ENCODE peak calls at places on chromosomes 4 and X, in five cellular contexts. Y is left ventricle myocardium inferior, I is mesenchymal stem cell, D is upper lobe of right lung, X is cardiac muscle cell. G is an unnamed sample.
A peak's percentile ranks its signal among the peaks of the same experiment; 100 is the strongest.

GRCh38 chr4:32140636-32141035 is 1420.5 kb downstream of the PCDH7 start:
- DNase-seq in Y (no peak), I (peak; percentile 76), D (no peak), X (no peak), G (no peak)

GRCh38 chrX:78321809-78322208 is 5.6 kb downstream of the CYSLTR1 start:
- DNase-seq in Y (peak; percentile 14), I (no peak), D (no peak), X (no peak), G (peak; percentile 36)

GRCh38 chr4:6924361-6924779 is 14.7 kb downstream of the TBC1D14 start:
- DNase-seq in Y (peak; percentile 59), I (no peak), D (no peak), X (no peak), G (peak; percentile 60)

GRCh38 chr4:188109157-188109755 is at the start of gene TRIML2:
- DNase-seq in Y (no peak), I (no peak), D (no peak), X (no peak), G (no peak)

GRCh38 chr4:184755278-184755677 is 21.4 kb upstream of the CENPU start:
- DNase-seq in Y (no peak), I (no peak), D (no peak), X (no peak), G (peak; percentile 47)

GRCh38 chr4:55038176-55038890 is 87.1 kb downstream of the KDR start:
- DNase-seq in Y (no peak), I (peak; percentile 20), D (no peak), X (no peak), G (peak; percentile 27)

GRCh38 chrX:153703036-153703370 is 15.3 kb downstream of the SLC6A8 start:
- DNase-seq in Y (peak; percentile 42), I (no peak), D (no peak), X (no peak), G (peak; percentile 75)

GRCh38 chr4:28772066-28772465 is 1911.4 kb downstream of the STIM2 start:
- DNase-seq in Y (no peak), I (peak; percentile 12), D (no peak), X (no peak), G (no peak)

GRCh38 chrX:149881081-149881711 is at the start of gene MAGEA8:
- DNase-seq in Y (no peak), I (no peak), D (no peak), X (no peak), G (no peak)

GRCh38 chr4:94577136-94577535 is 125.4 kb downstream of the PDLIM5 start:
- DNase-seq in Y (peak; percentile 26), I (peak; percentile 80), D (no peak), X (peak; percentile 77), G (peak; percentile 73)

GRCh38 chr4:150938873-150939499 is 76.1 kb downstream of the LRBA start:
- DNase-seq in Y (no peak), I (no peak), D (no peak), X (no peak), G (no peak)

DNA sequence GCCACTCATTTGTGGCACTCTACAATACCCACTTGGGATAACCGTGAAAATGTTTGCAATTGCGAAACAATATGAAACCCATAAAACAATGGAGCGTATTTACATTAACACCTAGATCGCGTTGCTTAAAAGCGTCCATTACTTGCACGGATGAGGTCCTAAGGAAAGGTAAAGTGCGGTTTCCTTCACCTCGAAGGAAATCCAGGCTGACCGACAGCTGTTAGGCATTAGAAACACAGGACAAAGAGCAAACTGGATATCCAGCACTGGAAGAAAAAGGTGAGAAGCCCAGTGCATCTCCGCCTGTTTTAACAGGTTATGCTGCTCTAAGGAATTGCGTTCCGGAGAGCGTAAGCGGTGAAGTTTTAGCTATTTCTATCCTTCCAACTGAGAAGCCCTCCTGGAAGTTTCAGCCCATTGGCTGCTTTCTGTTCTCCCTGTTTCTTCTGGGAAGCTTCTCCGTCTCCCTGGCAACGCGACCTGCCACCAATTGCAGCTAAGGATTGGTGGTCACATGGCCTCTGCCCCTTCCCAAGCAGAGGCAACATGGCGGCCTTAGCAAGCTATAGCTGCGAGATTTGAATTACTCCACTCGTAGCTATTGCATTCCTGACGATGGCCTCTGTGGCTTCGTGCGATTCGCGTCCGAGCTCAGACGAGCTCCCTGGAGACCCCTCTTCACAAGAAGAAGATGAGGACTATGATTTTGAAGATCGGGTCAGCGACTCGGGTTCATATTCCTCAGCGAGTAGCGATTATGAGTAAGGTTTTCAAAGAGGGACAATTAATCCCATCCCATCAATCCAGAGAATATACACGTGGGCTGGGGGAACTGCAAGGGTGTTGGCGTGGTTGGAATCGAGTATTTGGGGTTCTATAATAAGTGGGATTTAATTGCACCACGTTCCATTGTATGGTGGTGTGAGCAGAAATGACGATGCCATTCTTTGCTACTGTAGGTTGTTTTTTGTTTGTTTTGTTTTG is at the start of gene INTU:
- DNase-seq in Y (peak; percentile 92), I (peak; percentile 98), D (peak; percentile 95), X (peak; percentile 98), G (peak; percentile 96)
- H3K27ac ChIP-seq in Y (peak within 1 kb of the TSS; percentile 60), I (peak within 1 kb of the TSS; percentile 48), D (peak within 1 kb of the TSS; percentile 71), X (peak within 1 kb of the TSS; percentile 76), G (peak within 1 kb of the TSS; percentile 33)

GRCh38 chr4:26369132-26370036 is 48.6 kb downstream of the RBPJ start:
- DNase-seq in Y (no peak), I (no peak), D (no peak), X (no peak), G (no peak)
- H3K27ac ChIP-seq in Y (no peak overlapping the region), I (no peak overlapping the region), D (no peak overlapping the region), X (peak overlapping the region; percentile 48), G (no peak overlapping the region)

DNA sequence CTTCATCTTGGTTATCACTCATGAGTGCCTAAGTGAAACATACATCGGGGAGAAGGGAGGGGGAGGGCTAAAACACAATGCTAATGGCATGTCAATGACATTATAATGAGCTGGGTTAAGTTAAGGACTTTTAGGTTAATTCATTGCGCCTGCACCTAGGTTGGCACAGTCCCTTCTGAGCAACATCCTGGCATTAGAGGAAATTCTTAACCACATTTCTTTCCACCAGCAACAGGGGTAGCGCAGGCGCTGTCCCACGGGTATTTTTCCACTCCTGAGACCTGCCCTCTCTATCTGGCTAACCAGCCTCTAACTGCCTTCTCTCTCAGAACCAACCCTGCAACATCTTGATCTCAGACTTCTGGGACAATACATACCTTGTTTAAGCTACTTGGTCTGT is 39.0 kb upstream of the PROM1 start:
- DNase-seq in Y (no peak), I (no peak), D (no peak), X (no peak), G (no peak)
- H3K27ac ChIP-seq in Y (no peak overlapping the region), I (no peak overlapping the region), D (no peak overlapping the region), X (no peak overlapping the region), G (no peak overlapping the region)

DNA sequence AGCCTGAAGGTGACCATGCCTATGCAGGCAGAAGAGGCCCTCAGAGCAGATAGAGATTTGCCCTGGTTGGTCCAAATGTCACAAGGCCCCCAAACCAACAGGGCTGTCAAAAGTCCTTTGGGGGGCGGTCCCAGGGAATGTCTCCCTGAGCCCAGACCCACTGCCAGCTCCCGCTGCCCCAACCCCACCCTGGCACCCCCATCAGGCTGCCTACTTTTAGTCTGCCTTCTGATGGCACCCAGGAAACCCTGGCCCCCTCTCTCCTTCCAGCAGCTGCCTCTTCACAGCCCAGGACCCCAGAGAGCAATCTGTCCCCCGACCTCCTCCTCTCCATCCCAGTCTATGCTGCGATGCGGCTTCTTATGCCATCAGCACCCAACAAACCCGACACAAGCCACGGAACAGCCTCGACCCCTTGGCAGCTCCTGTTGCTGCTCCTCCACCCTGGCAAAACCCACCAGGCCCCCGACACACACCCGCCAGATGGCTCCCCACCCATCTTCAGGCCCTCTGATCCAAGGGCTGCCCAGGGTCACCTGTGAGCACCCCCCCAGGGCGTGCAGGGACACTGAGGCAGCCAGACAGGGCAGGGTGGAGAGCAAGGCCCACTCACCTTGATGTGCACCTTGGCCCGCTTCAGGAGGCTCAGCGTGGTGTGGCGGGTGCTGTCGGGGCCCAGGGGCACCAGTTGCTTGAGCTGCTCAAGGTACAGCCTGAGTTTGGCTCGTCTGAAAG is 9.9 kb downstream of the MXD4 start:
- DNase-seq in Y (no peak), I (no peak), D (peak; percentile 52), X (no peak), G (peak; percentile 49)
- H3K27ac ChIP-seq in Y (no peak overlapping the region), I (no peak overlapping the region), D (no peak overlapping the region), X (no peak overlapping the region), G (no peak overlapping the region)

G was measured in right cardiac atrium.